ENCODE peak calls at places on chromosome 14, in ten cellular contexts. Y is transverse colon, G is H1, C is iPS DF 6.9, N is spleen, T is ovary, L is K562, U is left ventricle myocardium inferior, X is upper lobe of right lung, O is tibial artery. J is an unnamed sample.

GRCh38 chr14:20384321-20384720 is 29.0 kb downstream of the TEP1 start:
- DNase-seq in Y (no peak), G (no peak), C (no peak), N (no peak), T (no peak), L (no peak), U (no peak), X (no peak), O (no peak), J (no peak)

GRCh38 chr14:60724080-60724618 is at the start of gene SIX4:
- DNase-seq in Y (peak; percentile 53), G (peak; percentile 77), C (peak; percentile 91), N (no peak), T (peak; percentile 70), L (peak; percentile 82), U (peak; percentile 49), X (peak; percentile 80), O (peak; percentile 67), J (peak; percentile 74)

GRCh38 chr14:54503476-54503875 is 6.2 kb upstream of the CGRRF1 start:
- DNase-seq in Y (no peak), G (no peak), C (no peak), N (no peak), T (no peak), L (no peak), U (no peak), X (no peak), O (no peak), J (no peak)

GRCh38 chr14:96136361-96136760 is 68.3 kb upstream of the BDKRB2 start:
- DNase-seq in Y (no peak), G (no peak), C (no peak), N (no peak), T (no peak), L (no peak), U (no peak), X (no peak), O (no peak), J (no peak)

GRCh38 chr14:54591461-54592245 is 24.7 kb downstream of the SAMD4A start:
- DNase-seq in Y (no peak), G (no peak), C (no peak), N (no peak), T (no peak), L (no peak), U (no peak), X (no peak), O (no peak), J (no peak)

GRCh38 chr14:75989134-75989533 is 3.6 kb downstream of the IFT43 start:
- DNase-seq in Y (peak; percentile 20), G (no peak), C (no peak), N (no peak), T (no peak), L (no peak), U (no peak), X (no peak), O (peak; percentile 57), J (no peak)

GRCh38 chr14:100747021-100747586 is 20.4 kb downstream of the DLK1 start:
- DNase-seq in Y (no peak), G (no peak), C (no peak), N (peak; percentile 47), T (no peak), L (no peak), U (no peak), X (peak; percentile 76), O (no peak), J (no peak)

GRCh38 chr14:24982472-24983155 is 67.3 kb downstream of the STXBP6 start:
- DNase-seq in Y (no peak), G (no peak), C (no peak), N (no peak), T (no peak), L (no peak), U (no peak), X (no peak), O (no peak), J (no peak)

GRCh38 chr14:59228416-59228815 is 39.9 kb downstream of the DAAM1 start:
- DNase-seq in Y (no peak), G (no peak), C (no peak), N (no peak), T (no peak), L (no peak), U (no peak), X (no peak), O (no peak), J (no peak)

GRCh38 chr14:92121207-92121669 is 268 bp downstream of the NDUFB1 start:
- DNase-seq in Y (peak; percentile 39), G (no peak), C (no peak), N (no peak), T (no peak), L (peak; percentile 74), U (peak; percentile 64), X (no peak), O (peak; percentile 40), J (no peak)

GRCh38 chr14:105527381-105528196 is 1.2 kb downstream of the TMEM121 start:
- DNase-seq in Y (no peak), G (no peak), C (no peak), N (peak; percentile 87), T (no peak), L (no peak), U (no peak), X (peak; percentile 63), O (no peak), J (peak; percentile 56)

GRCh38 chr14:50862171-50862570 is 9.7 kb upstream of the ABHD12B start:
- DNase-seq in Y (no peak), G (no peak), C (no peak), N (no peak), T (no peak), L (no peak), U (no peak), X (no peak), O (no peak), J (no peak)
- H3K4me1 ChIP-seq in Y (no peaks in the 10 kb centered on the region), G (peaks cover 7% of the 10 kb centered on the region), C (peaks cover 2% of the 10 kb centered on the region), N (peaks cover 16% of the 10 kb centered on the region), T (peaks cover 2% of the 10 kb centered on the region), L (no peaks in the 10 kb centered on the region), U (peaks cover 12% of the 10 kb centered on the region), X (peaks cover 13% of the 10 kb centered on the region), O (peaks cover 9% of the 10 kb centered on the region), J (no peaks in the 10 kb centered on the region)

GRCh38 chr14:40309124-40309523 is 876.9 kb upstream of the FBXO33 start:
- DNase-seq in Y (no peak), G (no peak), C (no peak), N (no peak), T (no peak), L (no peak), U (no peak), X (no peak), O (no peak), J (no peak)

GRCh38 chr14:40317690-40318089 is 885.5 kb upstream of the FBXO33 start:
- DNase-seq in Y (no peak), G (no peak), C (no peak), N (no peak), T (no peak), L (no peak), U (no peak), X (no peak), O (no peak), J (no peak)

GRCh38 chr14:40318211-40318719 is 886.0 kb upstream of the FBXO33 start:
- DNase-seq in Y (no peak), G (no peak), C (no peak), N (no peak), T (no peak), L (no peak), U (no peak), X (no peak), O (no peak), J (no peak)

GRCh38 chr14:40308240-40308639 is 876.0 kb upstream of the FBXO33 start:
- DNase-seq in Y (no peak), G (no peak), C (no peak), N (no peak), T (no peak), L (no peak), U (no peak), X (no peak), O (no peak), J (no peak)

DNA sequence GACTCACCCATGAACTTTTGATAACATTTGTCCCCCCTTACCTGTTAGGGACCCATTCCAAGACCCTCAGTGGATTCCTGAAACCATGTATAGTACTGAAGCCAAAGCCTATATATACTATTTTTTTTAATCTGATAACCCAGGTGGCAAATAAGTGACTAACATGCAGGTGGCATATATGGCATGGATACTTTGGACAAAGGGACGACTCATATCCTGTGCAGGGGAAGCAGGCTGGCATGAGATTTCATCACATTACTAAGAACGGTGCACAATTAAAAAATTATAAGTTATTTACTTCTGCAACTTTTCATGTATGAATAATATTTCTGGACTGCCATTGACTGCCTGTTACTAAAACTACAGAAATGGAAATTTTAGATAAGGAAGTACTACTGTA is 880.1 kb upstream of the FBXO33 start:
- DNase-seq in Y (no peak), G (no peak), C (no peak), N (no peak), T (no peak), L (no peak), U (no peak), X (no peak), O (no peak), J (no peak)
- H3K27ac ChIP-seq in Y (no peak overlapping the region), G (no peak overlapping the region), C (no peak overlapping the region), N (no peak overlapping the region), T (no peak overlapping the region), L (no peak overlapping the region), U (no peak overlapping the region), X (no peak overlapping the region), O (no peak overlapping the region), J (no peak overlapping the region)

DNA sequence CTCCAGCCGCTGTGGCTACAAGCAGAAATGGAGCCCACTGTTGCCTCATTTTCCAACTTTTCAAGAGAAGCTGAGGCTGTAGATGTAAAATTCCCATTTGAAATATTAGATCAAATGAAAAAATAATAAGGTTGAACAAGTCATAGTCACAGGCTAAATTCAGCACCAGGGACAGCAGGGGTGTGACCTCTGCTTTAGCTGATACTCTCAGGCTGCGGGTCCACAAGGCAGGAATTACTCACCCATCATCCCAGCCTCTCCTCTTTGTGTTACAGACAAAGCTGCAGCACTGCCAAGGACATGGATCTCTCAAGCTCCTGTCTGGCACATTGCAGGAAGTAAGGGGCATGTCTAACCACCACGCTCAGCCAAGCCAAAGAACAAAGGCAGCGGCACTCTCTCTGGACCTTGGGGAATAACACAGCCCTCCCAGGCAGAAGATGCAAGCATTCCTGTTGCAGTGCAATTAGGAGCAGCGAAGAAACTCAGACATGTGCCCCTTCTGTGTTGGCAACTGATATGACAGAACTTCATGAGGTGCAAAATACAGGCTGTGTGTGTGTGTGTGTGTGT is 783.8 kb downstream of the VRK1 start:
- DNase-seq in Y (no peak), G (peak; percentile 48), C (no peak), N (no peak), T (no peak), L (no peak), U (no peak), X (no peak), O (no peak), J (no peak)
- H3K4me1 ChIP-seq in Y (no peaks in the 10 kb centered on the region), G (no peaks in the 10 kb centered on the region), C (no peaks in the 10 kb centered on the region), N (no peaks in the 10 kb centered on the region), T (no peaks in the 10 kb centered on the region), L (no peaks in the 10 kb centered on the region), U (no peaks in the 10 kb centered on the region), X (no peaks in the 10 kb centered on the region), O (no peaks in the 10 kb centered on the region), J (no peaks in the 10 kb centered on the region)

DNA sequence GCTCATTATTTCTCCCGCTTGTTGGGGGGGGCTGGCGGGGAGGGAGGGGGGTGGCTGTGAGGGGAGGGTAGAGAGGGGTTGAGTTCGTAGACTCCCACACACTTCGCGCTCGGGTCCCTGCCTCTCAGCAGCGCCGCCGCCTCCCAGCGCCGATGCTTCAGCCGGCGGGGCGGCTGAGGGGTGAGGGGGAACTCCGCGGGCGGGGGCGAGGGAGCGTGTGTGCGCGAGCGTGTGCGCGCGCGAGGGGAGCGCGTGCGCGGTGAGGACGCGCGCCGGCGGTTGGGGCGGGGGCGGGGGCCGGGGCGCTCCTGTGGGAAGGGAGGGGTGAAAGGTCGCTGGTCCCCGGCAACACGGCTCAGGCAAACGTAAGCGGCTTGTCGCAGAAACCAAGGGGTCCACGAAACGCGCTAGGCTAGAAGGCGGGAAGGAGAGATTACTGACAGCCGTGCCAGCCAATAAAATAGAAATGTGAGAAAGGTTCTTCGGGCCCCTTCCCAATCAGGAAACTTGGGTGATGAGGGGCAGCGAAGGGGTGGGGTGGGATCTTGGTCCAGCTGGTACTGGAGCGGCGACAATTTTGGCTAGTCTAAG is 343 bp upstream of the NOVA1 start:
- DNase-seq in Y (peak; percentile 80), G (peak; percentile 96), C (peak; percentile 91), N (peak; percentile 69), T (peak; percentile 92), L (peak; percentile 9), U (peak; percentile 78), X (peak; percentile 75), O (peak; percentile 84), J (peak; percentile 88)
- H3K27ac ChIP-seq in Y (peak overlapping the region; percentile 93), G (no peak overlapping the region), C (no peak overlapping the region), N (peak overlapping the region; percentile 72), T (peak overlapping the region; percentile 82), L (no peak overlapping the region), U (peak overlapping the region; percentile 81), X (no peak overlapping the region), O (peak overlapping the region; percentile 89), J (peak overlapping the region; percentile 46)